ENCODE peak calls at places on chromosomes 13 and 19, in four cellular contexts. F, K, E and S are unnamed samples. For H3K27me3, the result is how much of the 10 kb centered on the place peaks cover.

GRCh38 chr19:6639439-6639838 is 30.5 kb downstream of the TNFSF14 start:
- DNase-seq in F (no peak), K (peak), E (no peak), S (no peak)

GRCh38 chr19:33110201-33110910 is 21.6 kb upstream of the WDR88 start:
- DNase-seq in F (no peak), K (peak), E (no peak), S (no peak)

GRCh38 chr19:31177230-31177629 is 172.0 kb downstream of the TSHZ3 start:
- DNase-seq in F (no peak), K (no peak), E (no peak), S (no peak)

GRCh38 chr19:47494729-47495128 is 10.7 kb upstream of the KPTN start:
- DNase-seq in F (no peak), K (no peak), E (no peak), S (no peak)

GRCh38 chr13:34189946-34190345 is 372.0 kb downstream of the RFC3 start:
- DNase-seq in F (no peak), K (no peak), E (no peak), S (no peak)

GRCh38 chr13:111630411-111630810 is 310.0 kb downstream of the TEX29 start:
- DNase-seq in F (no peak), K (no peak), E (no peak), S (no peak)

GRCh38 chr13:75316427-75316826 is 165.5 kb downstream of the TBC1D4 start:
- DNase-seq in F (no peak), K (no peak), E (no peak), S (no peak)

GRCh38 chr19:24098359-24098758 is 11.4 kb downstream of the ZNF254 start:
- DNase-seq in F (no peak), K (no peak), E (no peak), S (no peak)

GRCh38 chr13:31588331-31588730 is 151.0 kb upstream of the RXFP2 start:
- DNase-seq in F (peak), K (no peak), E (no peak), S (no peak)

GRCh38 chr13:46964789-46965527 is 68.1 kb upstream of the HTR2A start:
- DNase-seq in F (no peak), K (peak), E (no peak), S (no peak)

GRCh38 chr13:27535546-27535945 is 84.8 kb downstream of the LNX2 start:
- DNase-seq in F (no peak), K (no peak), E (no peak), S (peak)

GRCh38 chr19:47363758-47364529 is 14.8 kb downstream of the DHX34 start:
- DNase-seq in F (no peak), K (peak), E (no peak), S (peak)

GRCh38 chr19:9500796-9501195 is 2.4 kb upstream of the ZNF560 start:
- DNase-seq in F (no peak), K (no peak), E (no peak), S (no peak)

GRCh38 chr13:27960362-27961226 is 8.5 kb downstream of the CDX2 start:
- DNase-seq in F (peak), K (peak), E (no peak), S (no peak)

GRCh38 chr19:17602872-17603552 is 47.6 kb downstream of the COLGALT1 start:
- DNase-seq in F (no peak), K (no peak), E (no peak), S (no peak)

GRCh38 chr19:1266818-1267440 is 2.2 kb upstream of the CIRBP start:
- DNase-seq in F (peak), K (no peak), E (peak), S (peak)

GRCh38 chr13:95788100-95788463 is 111.1 kb downstream of the DNAJC3 start:
- DNase-seq in F (no peak), K (no peak), E (no peak), S (no peak)

GRCh38 chr13:30725331-30726085 is 9.8 kb upstream of the ALOX5AP start:
- DNase-seq in F (no peak), K (peak), E (no peak), S (no peak)

GRCh38 chr13:34627905-34628682 is 314.0 kb upstream of the NBEA start:
- DNase-seq in F (no peak), K (no peak), E (no peak), S (no peak)

GRCh38 chr13:80374453-80374852 is 33.5 kb upstream of the SPRY2 start:
- DNase-seq in F (no peak), K (no peak), E (no peak), S (no peak)

GRCh38 chr19:41050426-41050825 is 37.8 kb upstream of the CYP2A13 start:
- DNase-seq in F (no peak), K (no peak), E (no peak), S (no peak)
- H3K27me3 ChIP-seq in F (under half), K (under half), E (under half), S (under half)

DNA sequence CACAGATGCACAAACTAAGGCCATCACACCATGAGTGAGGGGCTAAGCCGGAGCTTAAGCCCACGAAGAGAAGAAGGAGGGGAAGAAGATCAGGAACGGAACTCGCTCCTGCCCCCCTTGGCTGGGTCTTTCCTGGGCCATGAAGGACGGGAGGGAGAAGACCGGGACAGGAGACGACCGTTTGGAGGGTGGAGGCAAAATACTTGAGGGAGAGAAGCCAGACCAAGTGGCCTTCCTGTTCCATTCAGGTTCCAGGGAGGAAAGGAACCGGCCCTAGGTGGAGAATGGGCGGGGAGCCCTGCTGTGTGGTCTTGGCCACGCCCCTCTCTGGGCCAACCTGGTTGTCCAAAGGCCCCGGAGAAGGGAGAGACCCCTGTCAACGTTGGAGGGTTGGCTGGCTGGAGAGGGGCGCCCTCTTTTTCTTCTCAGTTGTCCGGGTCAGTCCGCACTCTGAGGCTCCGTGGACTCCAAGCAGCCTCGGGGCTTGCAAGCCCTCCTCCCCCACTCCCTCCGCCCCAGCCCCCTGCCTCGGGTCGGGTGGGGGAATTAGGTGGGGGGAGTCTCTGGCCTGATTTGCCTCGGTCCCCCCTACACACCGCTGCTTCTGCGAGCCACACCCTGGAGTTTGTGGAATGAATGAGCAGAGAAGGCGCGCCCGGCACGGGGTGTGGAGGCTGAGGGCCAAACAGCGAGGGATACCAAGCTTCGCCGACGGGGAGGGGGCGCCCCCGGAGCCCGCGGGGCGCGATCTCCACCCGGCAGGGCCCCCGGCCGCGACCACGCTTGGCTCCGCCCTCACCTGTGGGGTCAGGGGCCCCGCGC is 771 bp downstream of the FBN3 start:
- DNase-seq in F (no peak), K (no peak), E (no peak), S (peak)
- H3K27me3 ChIP-seq in F (half or more), K (under half), E (under half), S (under half)

GRCh38 chr19:8332976-8333770 is 9.9 kb downstream of the KANK3 start:
- DNase-seq in F (no peak), K (no peak), E (no peak), S (no peak)

GRCh38 chr19:8336072-8336569 is 6.9 kb downstream of the KANK3 start:
- DNase-seq in F (no peak), K (no peak), E (no peak), S (no peak)

GRCh38 chr19:8335343-8336071 is 7.6 kb downstream of the KANK3 start:
- DNase-seq in F (peak), K (no peak), E (no peak), S (no peak)

GRCh38 chr19:8333771-8334457 is 9.1 kb downstream of the KANK3 start:
- DNase-seq in F (no peak), K (no peak), E (no peak), S (no peak)

GRCh38 chr19:8334458-8335342 is 8.4 kb downstream of the KANK3 start:
- DNase-seq in F (peak), K (no peak), E (no peak), S (peak)
- H3K27me3 ChIP-seq in F (half or more), K (under half), E (under half), S (under half)

GRCh38 chr13:29482504-29482903 is 113.0 kb downstream of the SLC7A1 start:
- DNase-seq in F (no peak), K (no peak), E (no peak), S (no peak)

GRCh38 chr13:29483211-29483610 is 112.3 kb downstream of the SLC7A1 start:
- DNase-seq in F (no peak), K (no peak), E (no peak), S (no peak)

GRCh38 chr13:29479716-29480492 is 115.6 kb downstream of the SLC7A1 start:
- DNase-seq in F (no peak), K (no peak), E (no peak), S (no peak)

GRCh38 chr13:29481603-29482002 is 113.9 kb downstream of the SLC7A1 start:
- DNase-seq in F (no peak), K (no peak), E (no peak), S (no peak)

GRCh38 chr13:29480893-29481525 is 114.5 kb downstream of the SLC7A1 start:
- DNase-seq in F (no peak), K (no peak), E (no peak), S (no peak)
- H3K27me3 ChIP-seq in F (under half), K (under half), E (under half), S (under half)

DNA sequence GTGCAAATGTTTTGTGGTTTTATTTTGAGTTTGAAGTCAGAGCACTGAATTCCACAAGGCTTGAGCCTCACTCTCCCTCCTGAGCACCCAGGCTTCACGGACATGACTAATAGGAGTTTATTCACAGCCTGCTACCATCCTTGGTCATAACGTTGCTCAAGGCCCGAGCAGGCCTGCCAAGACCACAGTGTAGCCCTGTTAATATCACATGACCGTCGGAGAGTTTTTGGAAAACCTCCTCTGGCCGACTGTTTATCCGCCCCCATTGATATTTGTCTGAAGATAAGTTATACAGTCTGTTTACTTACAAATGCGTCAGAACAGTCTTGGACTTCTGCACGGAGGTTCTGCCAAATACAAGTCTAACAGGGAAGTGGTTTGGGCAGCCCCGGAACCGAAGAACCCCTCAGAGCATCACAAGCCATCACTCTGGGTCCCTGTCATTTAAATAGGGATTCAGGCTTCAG is 89.9 kb downstream of the COL4A2 start:
- DNase-seq in F (peak), K (peak), E (no peak), S (no peak)
- H3K27me3 ChIP-seq in F (under half), K (under half), E (under half), S (under half)

GRCh38 chr13:51240888-51241475 is 18.8 kb downstream of the FAM124A start:
- DNase-seq in F (no peak), K (no peak), E (no peak), S (no peak)
- H3K27me3 ChIP-seq in F (under half), K (under half), E (under half), S (under half)

DNA sequence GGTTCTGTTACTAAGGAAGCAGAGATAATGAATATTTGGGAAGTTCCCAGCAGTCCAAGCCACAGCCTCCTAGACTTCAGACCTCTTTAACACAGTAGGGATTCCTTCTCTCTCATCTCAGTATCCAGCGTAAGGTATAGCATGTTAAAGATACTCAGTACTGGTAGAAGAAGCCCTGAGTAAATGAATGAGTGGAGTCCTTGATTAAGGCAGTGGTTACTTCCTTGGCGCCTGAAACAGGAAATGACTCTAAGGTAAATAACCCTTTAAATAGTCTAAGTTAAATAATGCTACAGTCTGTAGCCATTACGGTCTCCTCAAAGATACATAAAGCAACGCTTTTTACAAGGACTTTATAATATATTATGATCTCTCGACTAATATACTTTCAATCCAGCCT is 650.8 kb upstream of the MIR17HG start:
- DNase-seq in F (no peak), K (peak), E (no peak), S (no peak)
- H3K27me3 ChIP-seq in F (under half), K (under half), E (under half), S (under half)

GRCh38 chr19:15919243-15919642 is 15.1 kb downstream of the CYP4F11 start:
- DNase-seq in F (no peak), K (no peak), E (no peak), S (no peak)

GRCh38 chr19:15915109-15915508 is 17.2 kb upstream of the CYP4F2 start:
- DNase-seq in F (no peak), K (no peak), E (no peak), S (no peak)

GRCh38 chr19:15911599-15912237 is 13.8 kb upstream of the CYP4F2 start:
- DNase-seq in F (no peak), K (no peak), E (no peak), S (no peak)

GRCh38 chr19:15913830-15914229 is 16.0 kb upstream of the CYP4F2 start:
- DNase-seq in F (no peak), K (no peak), E (no peak), S (no peak)

GRCh38 chr19:15913384-15913783 is 15.5 kb upstream of the CYP4F2 start:
- DNase-seq in F (no peak), K (no peak), E (no peak), S (no peak)
- H3K27me3 ChIP-seq in F (under half), K (under half), E (under half), S (under half)

DNA sequence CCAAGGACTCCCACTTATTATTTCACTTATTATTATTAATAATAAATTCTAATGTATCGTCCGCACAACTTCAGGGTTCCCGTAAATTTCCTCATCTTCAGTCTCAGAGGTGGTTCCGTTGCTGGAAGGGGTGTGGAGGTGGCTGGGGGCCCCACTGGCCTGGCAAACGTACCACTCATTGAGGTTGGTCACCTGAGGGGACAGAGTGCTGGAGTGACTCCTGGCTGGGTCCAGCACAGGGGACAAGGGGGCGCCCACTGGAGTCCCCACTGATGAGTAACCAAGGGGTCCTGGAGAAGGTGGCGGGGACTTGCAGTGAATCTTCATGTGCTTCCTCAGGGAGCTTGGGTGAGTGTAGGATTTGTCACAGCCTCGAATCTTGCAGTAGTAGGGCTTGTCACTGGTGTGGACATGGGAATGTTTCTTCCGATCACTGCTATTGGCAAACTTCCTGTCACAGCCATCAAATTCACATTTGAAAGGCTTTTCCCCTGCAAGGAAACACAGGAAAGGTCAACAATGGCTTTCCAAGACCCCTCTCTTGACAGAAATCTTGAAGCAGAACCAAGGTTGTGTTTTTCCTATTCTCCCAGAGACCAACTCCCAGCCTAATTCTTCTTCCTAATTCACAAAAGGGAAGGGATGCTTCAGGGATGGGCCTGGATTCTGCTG is 6.1 kb downstream of the ZIC5 start:
- DNase-seq in F (no peak), K (no peak), E (no peak), S (no peak)
- H3K27me3 ChIP-seq in F (half or more), K (under half), E (under half), S (under half)